ENCODE peak calls at places on chromosomes 11 and 22, in eight cellular contexts. S, C, U, B, Z, X, G and R are unnamed samples.

GRCh38 chr22:37824674-37825641 is 1.8 kb downstream of the GALR3 start:
- DNase-seq in G (no peak), Z (peak; percentile 18), U (no peak), X (no peak), B (no peak), C (no peak), S (no peak), R (no peak)

GRCh38 chr22:36368359-36368983 is 19.3 kb downstream of the MYH9 start:
- DNase-seq in G (no peak), X (no peak), U (peak; percentile 89), S (peak; percentile 67), Z (peak; percentile 74), B (peak; percentile 59), C (no peak), R (peak; percentile 85)

GRCh38 chr11:28303477-28304191 is 195.4 kb downstream of the METTL15 start:
- DNase-seq in S (no peak), B (no peak), U (no peak), Z (no peak), G (no peak), C (no peak), X (no peak), R (peak; percentile 14)

GRCh38 chr11:114060402-114061052 is 1.0 kb downstream of the ZBTB16 start:
- DNase-seq in C (no peak), G (no peak), U (peak; percentile 8), Z (peak; percentile 55), B (no peak), X (no peak), S (no peak), R (no peak)

GRCh38 chr11:8070417-8071101 is 10.5 kb upstream of the TUB start:
- DNase-seq in S (no peak), X (no peak), U (peak; percentile 25), C (no peak), B (peak; percentile 15), Z (peak; percentile 74), G (no peak), R (peak; percentile 72)

GRCh38 chr11:69641681-69642548 is 959 bp downstream of the CCND1 start:
- DNase-seq in S (no peak), Z (peak; percentile 55), B (no peak), G (no peak), X (no peak), C (no peak), U (no peak), R (peak; percentile 43)

GRCh38 chr11:78261367-78261766 is 72.6 kb downstream of the USP35 start:
- DNase-seq in X (no peak), B (no peak), C (no peak), Z (no peak), G (no peak), S (no peak), U (no peak), R (no peak)

GRCh38 chr11:75820636-75821035 is 5.6 kb downstream of the UVRAG start:
- DNase-seq in C (no peak), U (no peak), S (no peak), B (no peak), Z (peak; percentile 63), X (no peak), G (no peak), R (peak; percentile 48)

GRCh38 chr11:127789887-127790286 is 789.3 kb upstream of the KIRREL3 start:
- DNase-seq in C (no peak), X (no peak), S (no peak), B (no peak), Z (peak; percentile 1), U (no peak), G (no peak), R (peak; percentile 1)

GRCh38 chr11:120908521-120909181 is 115.3 kb upstream of the TBCEL start:
- DNase-seq in B (no peak), S (no peak), U (no peak), G (no peak), Z (peak; percentile 14), C (no peak), X (no peak), R (no peak)

GRCh38 chr11:128552783-128553661 is 34.3 kb downstream of the ETS1 start:
- DNase-seq in S (no peak), C (peak; percentile 27), X (peak; percentile 76), B (no peak), Z (peak; percentile 70), U (peak; percentile 91), G (no peak), R (peak; percentile 63)

GRCh38 chr22:40666151-40666848 is 13.0 kb upstream of the MCHR1 start:
- DNase-seq in X (no peak), G (no peak), S (no peak), B (no peak), C (no peak), Z (no peak), U (no peak), R (peak; percentile 92)

GRCh38 chr11:99494065-99494464 is 473.3 kb downstream of the CNTN5 start:
- DNase-seq in U (no peak), B (no peak), Z (no peak), X (no peak), G (no peak), C (no peak), S (no peak), R (no peak)

GRCh38 chr11:45777127-45777969 is 27.6 kb upstream of the SLC35C1 start:
- DNase-seq in S (no peak), G (no peak), C (no peak), U (no peak), X (no peak), B (no peak), Z (peak; percentile 71), R (peak; percentile 44)